ENCODE peak calls at places on chromosome 1, in eight cellular contexts. O is HL-60; V is endothelial cell; S is activated CD8-positive, alpha-beta T cell treated with anti-CD3 and anti-CD28 coated beads for 36 hours; C is heart left ventricle; J is retinal pigment epithelial cell; H is upper lobe of right lung; Q is bronchial epithelial cell. M is an unnamed sample.

GRCh38 chr1:150186789-150187559 is 37.3 kb downstream of the PLEKHO1 start:
- DNase-seq in O (peak; percentile 41), V (no peak), S (peak; percentile 34), C (no peak), J (no peak), H (no peak), Q (peak; percentile 30), M (peak; percentile 53)

GRCh38 chr1:162906485-162906884 is 45.5 kb upstream of the CCDC190 start:
- DNase-seq in O (no peak), V (no peak), S (no peak), C (no peak), J (no peak), H (no peak), Q (no peak), M (no peak)

GRCh38 chr1:166090244-166090643 is 76.6 kb downstream of the FAM78B start:
- DNase-seq in O (no peak), V (no peak), S (no peak), C (no peak), J (no peak), H (no peak), Q (no peak), M (no peak)

GRCh38 chr1:158002022-158002629 is 8.7 kb downstream of the KIRREL1 start:
- DNase-seq in O (no peak), V (no peak), S (no peak), C (no peak), J (no peak), H (no peak), Q (peak; percentile 28), M (no peak)

GRCh38 chr1:168330285-168330684 is 49.6 kb downstream of the TBX19 start:
- DNase-seq in O (no peak), V (no peak), S (no peak), C (no peak), J (no peak), H (no peak), Q (peak; percentile 44), M (no peak)

GRCh38 chr1:202143011-202143767 is 1.3 kb downstream of the ARL8A start:
- DNase-seq in O (no peak), V (no peak), S (peak; percentile 41), C (no peak), J (no peak), H (no peak), Q (no peak), M (peak; percentile 59)

GRCh38 chr1:179818743-179819173 is 58.8 kb downstream of the TOR1AIP2 start:
- DNase-seq in O (no peak), V (no peak), S (no peak), C (peak; percentile 25), J (no peak), H (no peak), Q (no peak), M (no peak)

GRCh38 chr1:216723274-216723780 is at the start of gene ESRRG:
- DNase-seq in O (no peak), V (peak; percentile 73), S (peak; percentile 5), C (peak; percentile 60), J (peak; percentile 31), H (peak; percentile 70), Q (peak; percentile 18), M (no peak)

DNA sequence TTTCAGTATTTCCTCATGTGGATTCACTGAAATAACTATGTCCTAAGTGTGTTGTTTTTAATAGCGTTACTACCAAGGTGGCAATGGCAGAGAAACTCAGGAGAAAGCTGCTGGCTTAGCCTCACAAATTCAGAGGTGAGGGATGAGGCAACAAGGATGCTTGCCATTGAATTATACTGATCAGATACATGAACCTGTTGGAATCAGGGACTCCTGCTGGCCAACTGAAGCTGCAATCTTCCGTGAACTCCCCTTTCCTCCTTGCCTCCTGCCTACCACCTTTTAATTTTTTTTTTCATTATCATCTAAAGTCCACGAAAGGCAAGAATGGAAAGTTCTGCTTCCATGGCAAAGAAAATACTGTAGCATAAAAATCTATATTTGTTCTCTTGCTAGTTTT is 254.7 kb downstream of the NFIA start:
- DNase-seq in O (no peak), V (no peak), S (no peak), C (no peak), J (no peak), H (no peak), Q (peak; percentile 28), M (no peak)
- TF ChIP-seq CTCF in O (no peak), V (no peak), S (no peak), C (no peak), J (peak; percentile 39), H (peak; percentile 6), Q (peak; percentile 34), M (no peak)

GRCh38 chr1:171484760-171485374 is 463 bp upstream of the PRRC2C start:
- DNase-seq in O (no peak), V (no peak), S (no peak), C (no peak), J (no peak), H (no peak), Q (no peak), M (peak; percentile 55)

GRCh38 chr1:171487038-171487437 is 1.7 kb downstream of the PRRC2C start:
- DNase-seq in O (no peak), V (no peak), S (no peak), C (no peak), J (no peak), H (no peak), Q (no peak), M (no peak)

GRCh38 chr1:171486048-171486519 is 754 bp downstream of the PRRC2C start:
- DNase-seq in O (peak; percentile 38), V (no peak), S (peak; percentile 84), C (no peak), J (no peak), H (no peak), Q (peak; percentile 81), M (peak; percentile 40)

GRCh38 chr1:171488190-171488929 is 3.0 kb downstream of the PRRC2C start:
- DNase-seq in O (no peak), V (no peak), S (no peak), C (no peak), J (no peak), H (no peak), Q (peak; percentile 70), M (no peak)

DNA sequence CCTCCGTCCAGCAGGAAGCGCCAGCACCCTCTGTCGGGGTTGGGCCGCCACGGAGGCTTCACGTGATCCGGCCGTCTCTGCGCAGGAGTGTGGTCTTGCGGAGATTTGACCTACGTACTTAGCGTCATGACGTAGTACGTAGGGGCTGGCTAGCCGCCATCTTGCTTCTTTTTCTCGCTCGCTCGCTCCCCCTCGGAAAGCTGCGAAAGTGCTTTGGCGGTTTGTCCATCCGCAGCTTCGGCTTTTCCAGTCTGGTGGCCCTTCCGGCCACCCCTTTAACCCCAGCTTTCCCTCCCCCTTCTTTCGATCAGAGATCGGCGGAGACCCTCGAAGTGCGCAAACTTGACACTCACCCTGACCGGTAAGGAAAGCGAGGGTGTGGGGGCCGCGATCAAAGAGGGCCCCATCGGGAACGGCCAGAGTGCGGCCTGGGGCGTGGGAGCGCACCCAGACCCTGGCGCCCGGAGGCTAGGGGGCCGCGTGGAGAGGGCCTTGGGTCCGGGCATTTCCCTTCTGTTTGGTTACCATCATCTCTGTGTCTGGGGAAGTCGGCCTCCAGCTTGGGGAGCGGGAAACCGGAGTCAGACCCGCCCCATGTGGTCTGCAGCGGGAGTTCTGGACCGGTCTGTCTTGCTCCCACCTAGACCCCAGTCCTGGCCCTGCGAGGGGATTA is at the start of gene PRRC2C:
- DNase-seq in O (peak; percentile 94), V (peak; percentile 92), S (peak; percentile 96), C (peak; percentile 97), J (peak; percentile 95), H (peak; percentile 98), Q (peak; percentile 94), M (peak; percentile 88)
- TF ChIP-seq CTCF in O (peak; percentile 52), V (peak; percentile 52), S (peak; percentile 8), C (no peak), J (peak; percentile 79), H (peak; percentile 80), Q (peak; percentile 76), M (peak; percentile 83)

DNA sequence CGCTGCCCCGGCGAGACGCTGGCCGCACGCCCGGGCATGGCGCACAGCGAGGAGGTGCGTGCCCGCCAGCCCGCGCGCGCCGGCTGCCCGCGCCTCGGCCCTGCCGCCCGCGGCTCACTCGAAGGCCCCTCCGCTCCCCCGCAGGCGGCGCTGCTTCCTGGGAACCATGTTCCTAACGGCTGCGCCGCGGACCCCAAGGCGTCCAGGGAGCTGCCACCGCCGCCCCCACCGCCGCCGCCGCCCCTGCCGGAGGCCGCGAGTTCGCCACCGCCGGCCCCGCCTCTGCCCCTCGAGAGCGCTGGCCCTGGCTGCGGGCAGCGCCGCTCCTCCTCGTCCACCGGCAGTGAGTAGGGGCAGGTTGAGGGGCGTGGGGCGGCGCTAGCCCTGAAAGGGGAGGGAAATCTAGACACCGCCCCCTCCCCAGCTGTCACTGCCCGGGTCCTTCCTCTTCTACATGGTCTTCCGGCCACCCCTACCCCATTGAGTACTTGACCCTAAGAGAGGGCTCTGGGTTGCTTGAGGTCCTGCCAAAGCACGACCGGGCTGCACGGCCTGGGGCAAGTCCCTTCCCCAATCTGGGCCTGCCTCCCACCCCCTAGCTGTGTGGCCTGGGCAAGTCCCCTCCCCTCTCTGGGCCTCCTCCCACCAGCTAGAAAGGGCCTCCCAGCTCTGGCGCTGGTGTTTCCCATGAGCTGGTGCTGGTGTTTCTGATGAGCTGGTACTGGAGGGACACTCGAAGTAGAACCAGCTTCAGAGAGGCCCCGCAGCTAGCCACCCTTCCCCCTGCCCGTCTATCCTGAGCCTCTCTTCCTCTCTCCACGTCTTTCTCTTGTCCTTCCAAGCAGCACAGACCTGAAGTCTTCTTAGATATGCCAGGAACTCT is 17.0 kb downstream of the TNFRSF25 start:
- DNase-seq in O (no peak), V (peak; percentile 36), S (peak; percentile 45), C (no peak), J (no peak), H (no peak), Q (no peak), M (no peak)
- TF ChIP-seq CTCF in O (no peak), V (no peak), S (no peak), C (no peak), J (peak; percentile 5), H (no peak), Q (no peak), M (peak; percentile 20)

GRCh38 chr1:236343246-236343862 is 50.7 kb upstream of the EDARADD start:
- DNase-seq in O (no peak), V (no peak), S (no peak), C (no peak), J (no peak), H (no peak), Q (no peak), M (no peak)

GRCh38 chr1:236348071-236348470 is 46.0 kb upstream of the EDARADD start:
- DNase-seq in O (no peak), V (no peak), S (no peak), C (no peak), J (no peak), H (no peak), Q (no peak), M (no peak)

GRCh38 chr1:236342403-236343245 is 51.5 kb upstream of the EDARADD start:
- DNase-seq in O (no peak), V (no peak), S (no peak), C (no peak), J (no peak), H (no peak), Q (no peak), M (no peak)

GRCh38 chr1:236341298-236341697 is 52.8 kb upstream of the EDARADD start:
- DNase-seq in O (no peak), V (no peak), S (no peak), C (no peak), J (no peak), H (no peak), Q (peak; percentile 8), M (no peak)

DNA sequence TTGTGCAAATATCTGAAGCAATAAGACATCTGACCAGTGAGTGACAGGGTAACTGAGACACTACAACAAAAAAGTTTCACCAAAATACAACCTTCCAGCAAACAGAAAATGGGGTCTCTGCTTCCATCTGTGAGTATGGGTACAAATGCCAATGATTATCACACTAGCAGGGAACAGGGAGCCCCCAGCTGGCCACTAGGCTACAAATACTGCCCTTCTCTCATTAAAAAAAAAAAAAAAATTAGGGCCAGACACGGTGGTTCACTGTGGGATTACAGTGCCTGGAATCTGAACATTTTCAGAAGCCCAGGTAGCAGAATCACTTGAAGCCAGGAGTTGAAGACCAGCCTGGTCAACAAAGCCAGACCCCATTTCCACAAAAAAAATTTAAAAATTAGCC is 48.4 kb upstream of the EDARADD start:
- DNase-seq in O (no peak), V (peak; percentile 10), S (peak; percentile 20), C (no peak), J (no peak), H (no peak), Q (peak; percentile 10), M (peak; percentile 23)
- TF ChIP-seq CTCF in O (no peak), V (no peak), S (no peak), C (no peak), J (peak; percentile 49), H (no peak), Q (no peak), M (peak; percentile 19)

M was measured in GM13977.